ENCODE peak calls at places on chromosomes 1 and 21, in nine cellular contexts. One of them, this sample, is unnamed.

GRCh38 chr1:178142806-178143205 is 48.9 kb downstream of the RASAL2 start:
- DNase-seq in stimulated activated effector memory CD8-positive, alpha-beta T cell treated with anti-CD3 and anti-CD28 coated beads, Interleukin-12 subunit alpha, Interleukin-12 subunit beta, amount 100 ng/mL, for 72 hours: no peak
- DNase-seq in AG08396: no peak
- DNase-seq in memory B cell: no peak
- DNase-seq in anterior cingulate cortex: no peak
- DNase-seq in HTR-8/SVneo: no peak
- DNase-seq in DMS153: no peak
- DNase-seq in left ventricle myocardium inferior: no peak
- DNase-seq in body of pancreas: no peak
- DNase-seq in this sample: no peak

GRCh38 chr21:45994738-45995685 is 13.4 kb downstream of the COL6A1 start:
- DNase-seq in DMS153: no peak
- DNase-seq in stimulated activated effector memory CD8-positive, alpha-beta T cell treated with anti-CD3 and anti-CD28 coated beads, Interleukin-12 subunit alpha, Interleukin-12 subunit beta, amount 100 ng/mL, for 72 hours: no peak
- DNase-seq in body of pancreas: no peak
- DNase-seq in left ventricle myocardium inferior: peak
- DNase-seq in AG08396: no peak
- DNase-seq in HTR-8/SVneo: no peak
- DNase-seq in anterior cingulate cortex: no peak
- DNase-seq in memory B cell: no peak
- DNase-seq in this sample: no peak

GRCh38 chr1:162373541-162374375 is 2.9 kb downstream of the SPATA46 start:
- DNase-seq in DMS153: no peak
- DNase-seq in left ventricle myocardium inferior: no peak
- DNase-seq in stimulated activated effector memory CD8-positive, alpha-beta T cell treated with anti-CD3 and anti-CD28 coated beads, Interleukin-12 subunit alpha, Interleukin-12 subunit beta, amount 100 ng/mL, for 72 hours: no peak
- DNase-seq in body of pancreas: no peak
- DNase-seq in HTR-8/SVneo: peak
- DNase-seq in memory B cell: no peak
- DNase-seq in anterior cingulate cortex: no peak
- DNase-seq in AG08396: peak
- DNase-seq in this sample: no peak

GRCh38 chr1:171852273-171852672 is 11.0 kb downstream of the DNM3 start:
- DNase-seq in anterior cingulate cortex: no peak
- DNase-seq in AG08396: peak
- DNase-seq in DMS153: no peak
- DNase-seq in memory B cell: no peak
- DNase-seq in left ventricle myocardium inferior: no peak
- DNase-seq in stimulated activated effector memory CD8-positive, alpha-beta T cell treated with anti-CD3 and anti-CD28 coated beads, Interleukin-12 subunit alpha, Interleukin-12 subunit beta, amount 100 ng/mL, for 72 hours: no peak
- DNase-seq in HTR-8/SVneo: no peak
- DNase-seq in body of pancreas: no peak
- DNase-seq in this sample: no peak

GRCh38 chr1:208942394-208942793 is 641.1 kb upstream of the CAMK1G start:
- DNase-seq in stimulated activated effector memory CD8-positive, alpha-beta T cell treated with anti-CD3 and anti-CD28 coated beads, Interleukin-12 subunit alpha, Interleukin-12 subunit beta, amount 100 ng/mL, for 72 hours: no peak
- DNase-seq in DMS153: no peak
- DNase-seq in AG08396: no peak
- DNase-seq in left ventricle myocardium inferior: no peak
- DNase-seq in body of pancreas: no peak
- DNase-seq in HTR-8/SVneo: no peak
- DNase-seq in memory B cell: no peak
- DNase-seq in anterior cingulate cortex: no peak
- DNase-seq in this sample: no peak

GRCh38 chr1:74426208-74426932 is 86.0 kb downstream of the LRRC53 start:
- DNase-seq in AG08396: no peak
- DNase-seq in stimulated activated effector memory CD8-positive, alpha-beta T cell treated with anti-CD3 and anti-CD28 coated beads, Interleukin-12 subunit alpha, Interleukin-12 subunit beta, amount 100 ng/mL, for 72 hours: no peak
- DNase-seq in HTR-8/SVneo: no peak
- DNase-seq in anterior cingulate cortex: no peak
- DNase-seq in DMS153: peak
- DNase-seq in left ventricle myocardium inferior: no peak
- DNase-seq in body of pancreas: no peak
- DNase-seq in memory B cell: no peak
- DNase-seq in this sample: no peak

GRCh38 chr1:215273838-215274516 is 191.4 kb downstream of the KCNK2 start:
- DNase-seq in DMS153: no peak
- DNase-seq in AG08396: peak
- DNase-seq in body of pancreas: no peak
- DNase-seq in memory B cell: no peak
- DNase-seq in left ventricle myocardium inferior: no peak
- DNase-seq in anterior cingulate cortex: no peak
- DNase-seq in stimulated activated effector memory CD8-positive, alpha-beta T cell treated with anti-CD3 and anti-CD28 coated beads, Interleukin-12 subunit alpha, Interleukin-12 subunit beta, amount 100 ng/mL, for 72 hours: no peak
- DNase-seq in HTR-8/SVneo: peak
- DNase-seq in this sample: no peak

GRCh38 chr1:64663654-64664053 is 81.2 kb upstream of the RAVER2 start:
- DNase-seq in memory B cell: no peak
- DNase-seq in body of pancreas: peak
- DNase-seq in HTR-8/SVneo: no peak
- DNase-seq in left ventricle myocardium inferior: no peak
- DNase-seq in DMS153: no peak
- DNase-seq in AG08396: no peak
- DNase-seq in anterior cingulate cortex: peak
- DNase-seq in stimulated activated effector memory CD8-positive, alpha-beta T cell treated with anti-CD3 and anti-CD28 coated beads, Interleukin-12 subunit alpha, Interleukin-12 subunit beta, amount 100 ng/mL, for 72 hours: no peak
- DNase-seq in this sample: peak

GRCh38 chr1:86965012-86965826 is 50.8 kb downstream of the HS2ST1 start:
- DNase-seq in body of pancreas: peak
- DNase-seq in DMS153: no peak
- DNase-seq in left ventricle myocardium inferior: no peak
- DNase-seq in AG08396: peak
- DNase-seq in HTR-8/SVneo: peak
- DNase-seq in anterior cingulate cortex: no peak
- DNase-seq in memory B cell: peak
- DNase-seq in stimulated activated effector memory CD8-positive, alpha-beta T cell treated with anti-CD3 and anti-CD28 coated beads, Interleukin-12 subunit alpha, Interleukin-12 subunit beta, amount 100 ng/mL, for 72 hours: no peak
- DNase-seq in this sample: peak

GRCh38 chr1:32939655-32940371 is 24.8 kb downstream of the RNF19B start:
- DNase-seq in stimulated activated effector memory CD8-positive, alpha-beta T cell treated with anti-CD3 and anti-CD28 coated beads, Interleukin-12 subunit alpha, Interleukin-12 subunit beta, amount 100 ng/mL, for 72 hours: no peak
- DNase-seq in body of pancreas: peak
- DNase-seq in left ventricle myocardium inferior: peak
- DNase-seq in anterior cingulate cortex: no peak
- DNase-seq in HTR-8/SVneo: no peak
- DNase-seq in AG08396: peak
- DNase-seq in DMS153: no peak
- DNase-seq in memory B cell: no peak
- DNase-seq in this sample: no peak

GRCh38 chr1:26772687-26773086 is 15.1 kb upstream of the PIGV start:
- DNase-seq in left ventricle myocardium inferior: no peak
- DNase-seq in memory B cell: no peak
- DNase-seq in HTR-8/SVneo: peak
- DNase-seq in stimulated activated effector memory CD8-positive, alpha-beta T cell treated with anti-CD3 and anti-CD28 coated beads, Interleukin-12 subunit alpha, Interleukin-12 subunit beta, amount 100 ng/mL, for 72 hours: no peak
- DNase-seq in AG08396: peak
- DNase-seq in anterior cingulate cortex: no peak
- DNase-seq in DMS153: no peak
- DNase-seq in body of pancreas: no peak
- DNase-seq in this sample: no peak

GRCh38 chr1:192382758-192383157 is 66.0 kb downstream of the RGS21 start:
- DNase-seq in AG08396: no peak
- DNase-seq in body of pancreas: no peak
- DNase-seq in memory B cell: no peak
- DNase-seq in DMS153: no peak
- DNase-seq in left ventricle myocardium inferior: no peak
- DNase-seq in HTR-8/SVneo: no peak
- DNase-seq in anterior cingulate cortex: no peak
- DNase-seq in stimulated activated effector memory CD8-positive, alpha-beta T cell treated with anti-CD3 and anti-CD28 coated beads, Interleukin-12 subunit alpha, Interleukin-12 subunit beta, amount 100 ng/mL, for 72 hours: no peak
- DNase-seq in this sample: peak

GRCh38 chr21:38917045-38917774 is 111.5 kb downstream of the ETS2 start:
- DNase-seq in AG08396: no peak
- DNase-seq in body of pancreas: no peak
- DNase-seq in anterior cingulate cortex: no peak
- DNase-seq in left ventricle myocardium inferior: no peak
- DNase-seq in HTR-8/SVneo: no peak
- DNase-seq in stimulated activated effector memory CD8-positive, alpha-beta T cell treated with anti-CD3 and anti-CD28 coated beads, Interleukin-12 subunit alpha, Interleukin-12 subunit beta, amount 100 ng/mL, for 72 hours: no peak
- DNase-seq in memory B cell: no peak
- DNase-seq in DMS153: peak
- DNase-seq in this sample: peak

GRCh38 chr1:41474490-41475271 is 9.8 kb downstream of the EDN2 start:
- DNase-seq in body of pancreas: peak
- DNase-seq in AG08396: no peak
- DNase-seq in memory B cell: no peak
- DNase-seq in anterior cingulate cortex: peak
- DNase-seq in left ventricle myocardium inferior: no peak
- DNase-seq in DMS153: no peak
- DNase-seq in HTR-8/SVneo: no peak
- DNase-seq in stimulated activated effector memory CD8-positive, alpha-beta T cell treated with anti-CD3 and anti-CD28 coated beads, Interleukin-12 subunit alpha, Interleukin-12 subunit beta, amount 100 ng/mL, for 72 hours: no peak
- DNase-seq in this sample: no peak

GRCh38 chr1:208165659-208166058 is 78.5 kb downstream of the PLXNA2 start:
- DNase-seq in left ventricle myocardium inferior: no peak
- DNase-seq in AG08396: peak
- DNase-seq in stimulated activated effector memory CD8-positive, alpha-beta T cell treated with anti-CD3 and anti-CD28 coated beads, Interleukin-12 subunit alpha, Interleukin-12 subunit beta, amount 100 ng/mL, for 72 hours: no peak
- DNase-seq in anterior cingulate cortex: no peak
- DNase-seq in body of pancreas: no peak
- DNase-seq in memory B cell: no peak
- DNase-seq in DMS153: no peak
- DNase-seq in HTR-8/SVneo: no peak
- DNase-seq in this sample: no peak

GRCh38 chr1:94298861-94299260 is 61.5 kb upstream of the ARHGAP29 start:
- DNase-seq in anterior cingulate cortex: no peak
- DNase-seq in HTR-8/SVneo: no peak
- DNase-seq in stimulated activated effector memory CD8-positive, alpha-beta T cell treated with anti-CD3 and anti-CD28 coated beads, Interleukin-12 subunit alpha, Interleukin-12 subunit beta, amount 100 ng/mL, for 72 hours: no peak
- DNase-seq in AG08396: no peak
- DNase-seq in DMS153: peak
- DNase-seq in left ventricle myocardium inferior: no peak
- DNase-seq in body of pancreas: peak
- DNase-seq in memory B cell: no peak
- DNase-seq in this sample: peak

GRCh38 chr21:28775071-28775470 is 217.6 kb downstream of the LTN1 start:
- DNase-seq in DMS153: no peak
- DNase-seq in HTR-8/SVneo: no peak
- DNase-seq in left ventricle myocardium inferior: no peak
- DNase-seq in body of pancreas: no peak
- DNase-seq in memory B cell: no peak
- DNase-seq in anterior cingulate cortex: no peak
- DNase-seq in AG08396: no peak
- DNase-seq in stimulated activated effector memory CD8-positive, alpha-beta T cell treated with anti-CD3 and anti-CD28 coated beads, Interleukin-12 subunit alpha, Interleukin-12 subunit beta, amount 100 ng/mL, for 72 hours: no peak
- DNase-seq in this sample: no peak

GRCh38 chr1:167665469-167665868 is 35.4 kb downstream of the RCSD1 start:
- DNase-seq in left ventricle myocardium inferior: no peak
- DNase-seq in AG08396: no peak
- DNase-seq in stimulated activated effector memory CD8-positive, alpha-beta T cell treated with anti-CD3 and anti-CD28 coated beads, Interleukin-12 subunit alpha, Interleukin-12 subunit beta, amount 100 ng/mL, for 72 hours: no peak
- DNase-seq in HTR-8/SVneo: no peak
- DNase-seq in DMS153: no peak
- DNase-seq in memory B cell: no peak
- DNase-seq in anterior cingulate cortex: no peak
- DNase-seq in body of pancreas: no peak
- DNase-seq in this sample: no peak

GRCh38 chr1:55931272-55931940 is 648.0 kb downstream of the PLPP3 start:
- DNase-seq in DMS153: no peak
- DNase-seq in AG08396: no peak
- DNase-seq in left ventricle myocardium inferior: no peak
- DNase-seq in body of pancreas: no peak
- DNase-seq in memory B cell: no peak
- DNase-seq in anterior cingulate cortex: no peak
- DNase-seq in stimulated activated effector memory CD8-positive, alpha-beta T cell treated with anti-CD3 and anti-CD28 coated beads, Interleukin-12 subunit alpha, Interleukin-12 subunit beta, amount 100 ng/mL, for 72 hours: no peak
- DNase-seq in HTR-8/SVneo: no peak
- DNase-seq in this sample: no peak

GRCh38 chr1:221286399-221286798 is 407.2 kb downstream of the HLX start:
- DNase-seq in left ventricle myocardium inferior: no peak
- DNase-seq in anterior cingulate cortex: no peak
- DNase-seq in AG08396: no peak
- DNase-seq in memory B cell: no peak
- DNase-seq in stimulated activated effector memory CD8-positive, alpha-beta T cell treated with anti-CD3 and anti-CD28 coated beads, Interleukin-12 subunit alpha, Interleukin-12 subunit beta, amount 100 ng/mL, for 72 hours: no peak
- DNase-seq in body of pancreas: no peak
- DNase-seq in DMS153: no peak
- DNase-seq in HTR-8/SVneo: no peak
- DNase-seq in this sample: no peak

GRCh38 chr1:113998361-113998760 is 19.1 kb downstream of the OLFML3 start:
- DNase-seq in stimulated activated effector memory CD8-positive, alpha-beta T cell treated with anti-CD3 and anti-CD28 coated beads, Interleukin-12 subunit alpha, Interleukin-12 subunit beta, amount 100 ng/mL, for 72 hours: no peak
- DNase-seq in AG08396: no peak
- DNase-seq in DMS153: no peak
- DNase-seq in memory B cell: no peak
- DNase-seq in HTR-8/SVneo: peak
- DNase-seq in left ventricle myocardium inferior: no peak
- DNase-seq in anterior cingulate cortex: no peak
- DNase-seq in body of pancreas: no peak
- DNase-seq in this sample: no peak

GRCh38 chr1:202860744-202861419 is 28.1 kb downstream of the RABIF start:
- DNase-seq in AG08396: peak
- DNase-seq in HTR-8/SVneo: peak
- DNase-seq in body of pancreas: peak
- DNase-seq in DMS153: peak
- DNase-seq in stimulated activated effector memory CD8-positive, alpha-beta T cell treated with anti-CD3 and anti-CD28 coated beads, Interleukin-12 subunit alpha, Interleukin-12 subunit beta, amount 100 ng/mL, for 72 hours: peak
- DNase-seq in left ventricle myocardium inferior: peak
- DNase-seq in anterior cingulate cortex: no peak
- DNase-seq in memory B cell: no peak
- DNase-seq in this sample: peak

GRCh38 chr1:247841796-247842195 is at the start of gene OR11L1:
- DNase-seq in memory B cell: no peak
- DNase-seq in AG08396: no peak
- DNase-seq in anterior cingulate cortex: no peak
- DNase-seq in left ventricle myocardium inferior: no peak
- DNase-seq in DMS153: no peak
- DNase-seq in HTR-8/SVneo: no peak
- DNase-seq in body of pancreas: no peak
- DNase-seq in stimulated activated effector memory CD8-positive, alpha-beta T cell treated with anti-CD3 and anti-CD28 coated beads, Interleukin-12 subunit alpha, Interleukin-12 subunit beta, amount 100 ng/mL, for 72 hours: no peak
- DNase-seq in this sample: no peak

GRCh38 chr1:209807509-209807908 is 1.6 kb upstream of the IRF6 start:
- DNase-seq in DMS153: no peak
- DNase-seq in HTR-8/SVneo: no peak
- DNase-seq in AG08396: no peak
- DNase-seq in stimulated activated effector memory CD8-positive, alpha-beta T cell treated with anti-CD3 and anti-CD28 coated beads, Interleukin-12 subunit alpha, Interleukin-12 subunit beta, amount 100 ng/mL, for 72 hours: no peak
- DNase-seq in left ventricle myocardium inferior: no peak
- DNase-seq in memory B cell: no peak
- DNase-seq in body of pancreas: no peak
- DNase-seq in anterior cingulate cortex: no peak
- DNase-seq in this sample: no peak

GRCh38 chr1:182185147-182185546 is 123.6 kb upstream of the ZNF648 start:
- DNase-seq in HTR-8/SVneo: no peak
- DNase-seq in stimulated activated effector memory CD8-positive, alpha-beta T cell treated with anti-CD3 and anti-CD28 coated beads, Interleukin-12 subunit alpha, Interleukin-12 subunit beta, amount 100 ng/mL, for 72 hours: no peak
- DNase-seq in anterior cingulate cortex: no peak
- DNase-seq in memory B cell: no peak
- DNase-seq in left ventricle myocardium inferior: no peak
- DNase-seq in AG08396: no peak
- DNase-seq in body of pancreas: no peak
- DNase-seq in DMS153: no peak
- DNase-seq in this sample: no peak

GRCh38 chr1:20192364-20192763 is 6.0 kb upstream of the PLA2G2C start:
- DNase-seq in body of pancreas: no peak
- DNase-seq in memory B cell: no peak
- DNase-seq in anterior cingulate cortex: no peak
- DNase-seq in stimulated activated effector memory CD8-positive, alpha-beta T cell treated with anti-CD3 and anti-CD28 coated beads, Interleukin-12 subunit alpha, Interleukin-12 subunit beta, amount 100 ng/mL, for 72 hours: no peak
- DNase-seq in DMS153: no peak
- DNase-seq in left ventricle myocardium inferior: no peak
- DNase-seq in HTR-8/SVneo: no peak
- DNase-seq in AG08396: peak
- DNase-seq in this sample: no peak